ENCODE peak calls at places on chromosomes 7 and 10, in six cellular contexts. T is ACHN; B is AG04450; J is activated CD8-positive, alpha-beta T cell treated with anti-CD3 and anti-CD28 coated beads for 36 hours; Z is GM04503; L is NT2/D1. G is an unnamed sample.

GRCh38 chr7:76254781-76255180 is 47.7 kb upstream of the HSPB1 start:
- DNase-seq in T (no peak), B (no peak), J (no peak), Z (no peak), L (no peak), G (no peak)

GRCh38 chr7:30238721-30239441 is 45.5 kb upstream of the ZNRF2 start:
- DNase-seq in T (peak; percentile 38), B (no peak), J (peak; percentile 48), Z (peak; percentile 22), L (no peak), G (no peak)

GRCh38 chr7:46776790-46777189 is 805.1 kb downstream of the TNS3 start:
- DNase-seq in T (peak; percentile 50), B (no peak), J (no peak), Z (no peak), L (no peak), G (no peak)

GRCh38 chr10:29009464-29009863 is 279.4 kb upstream of the LYZL1 start:
- DNase-seq in T (no peak), B (no peak), J (no peak), Z (no peak), L (no peak), G (no peak)

GRCh38 chr10:93379366-93380042 is 102.6 kb downstream of the MYOF start:
- DNase-seq in T (peak; percentile 53), B (peak; percentile 39), J (peak; percentile 69), Z (peak; percentile 53), L (no peak), G (no peak)

GRCh38 chr10:63133787-63134557 is 844 bp downstream of the NRBF2 start:
- DNase-seq in T (peak; percentile 29), B (no peak), J (no peak), Z (no peak), L (no peak), G (no peak)

GRCh38 chr10:22803201-22803895 is 89.0 kb upstream of the PIP4K2A start:
- DNase-seq in T (no peak), B (no peak), J (no peak), Z (peak; percentile 32), L (no peak), G (no peak)

GRCh38 chr7:105173586-105173985 is 159.6 kb downstream of the KMT2E start:
- DNase-seq in T (no peak), B (no peak), J (no peak), Z (no peak), L (no peak), G (no peak)

GRCh38 chr10:88555190-88555894 is 27.8 kb downstream of the RNLS start:
- DNase-seq in T (no peak), B (no peak), J (no peak), Z (no peak), L (no peak), G (no peak)

GRCh38 chr10:112967200-112967599 is 17.2 kb downstream of the TCF7L2 start:
- DNase-seq in T (no peak), B (peak; percentile 63), J (no peak), Z (no peak), L (no peak), G (no peak)

GRCh38 chr7:155701972-155702544 is 57.6 kb downstream of the RBM33 start:
- DNase-seq in T (no peak), B (no peak), J (no peak), Z (no peak), L (no peak), G (no peak)

GRCh38 chr10:90964781-90965462 is 44.0 kb upstream of the ANKRD1 start:
- DNase-seq in T (no peak), B (no peak), J (no peak), Z (no peak), L (no peak), G (no peak)